ENCODE peak calls at places on chromosomes 4 and X, in four cellular contexts. P, N, H and M are unnamed samples. For H3K36me3, H3K9me3 and H3K4me1, the result is how much of the 10 kb centered on the place peaks cover.

GRCh38 chr4:155676430-155676825 is 9.8 kb downstream of the GUCY1A1 start:
- DNase-seq in N (no peak), P (no peak), H (no peak), M (no peak)

GRCh38 chr4:73341454-73341853 is 62.6 kb upstream of the ALB start:
- DNase-seq in N (peak), P (no peak), H (no peak), M (peak)

GRCh38 chrX:84144281-84144680 is 43.7 kb downstream of the RPS6KA6 start:
- DNase-seq in N (no peak), P (no peak), H (no peak), M (no peak)

GRCh38 chr4:122606364-122607043 is 14.4 kb downstream of the IL21 start:
- DNase-seq in P (no peak), N (no peak), H (no peak), M (no peak)

GRCh38 chr4:36269116-36269515 is 12.3 kb upstream of the DTHD1 start:
- DNase-seq in P (no peak), H (no peak), N (no peak), M (no peak)

GRCh38 chrX:41661366-41662095 is 27.2 kb upstream of the GPR34 start:
- DNase-seq in P (no peak), N (no peak), H (no peak), M (no peak)

GRCh38 chr4:17934286-17934685 is 87.3 kb downstream of the LCORL start:
- DNase-seq in N (no peak), H (no peak), P (no peak), M (no peak)

GRCh38 chr4:6591781-6592180 is 16.8 kb downstream of the MAN2B2 start:
- DNase-seq in P (no peak), N (no peak), H (no peak), M (no peak)

GRCh38 chr4:123939621-123940020 is 543.0 kb downstream of the SPRY1 start:
- DNase-seq in N (peak), P (no peak), H (no peak), M (no peak)

GRCh38 chrX:145729635-145730034 is 88.0 kb upstream of the SLITRK2 start:
- DNase-seq in H (no peak), P (no peak), N (no peak), M (no peak)

GRCh38 chrX:151715735-151716134 is at the start of gene FATE1:
- DNase-seq in H (no peak), N (no peak), P (no peak), M (no peak)

GRCh38 chrX:143240658-143241057 is 214.9 kb downstream of the SPANXN4 start:
- DNase-seq in P (no peak), H (no peak), N (no peak), M (no peak)

GRCh38 chr4:177287298-177287697 is 22.4 kb upstream of the NEIL3 start:
- DNase-seq in H (no peak), N (no peak), P (no peak), M (no peak)

GRCh38 chr4:40480291-40480690 is 145.2 kb downstream of the CHRNA9 start:
- DNase-seq in N (no peak), H (no peak), P (no peak), M (no peak)

GRCh38 chr4:158875455-158875854 is 106.6 kb downstream of the FNIP2 start:
- DNase-seq in P (no peak), N (no peak), H (no peak), M (no peak)

GRCh38 chrX:118727686-118728339 is 407 bp downstream of the IL13RA1 start:
- DNase-seq in P (no peak), H (no peak), N (peak), M (peak)

GRCh38 chrX:112846114-112846513 is 5.5 kb upstream of the AMOT start:
- DNase-seq in N (peak), H (no peak), P (no peak), M (no peak)

GRCh38 chr4:104677122-104677521 is 182.4 kb upstream of the CXXC4 start:
- DNase-seq in P (no peak), H (no peak), N (peak), M (no peak)

GRCh38 chrX:139448996-139449395 is 81.5 kb upstream of the F9 start:
- DNase-seq in N (no peak), H (no peak), P (no peak), M (no peak)

GRCh38 chr4:152847376-152847775 is 67.6 kb downstream of the ARFIP1 start:
- DNase-seq in P (no peak), H (no peak), N (no peak), M (no peak)

GRCh38 chr4:180852743-180853142 is 1390.5 kb upstream of the TENM3 start:
- DNase-seq in H (no peak), N (no peak), P (no peak), M (no peak)

GRCh38 chr4:139920552-139920951 is 233.4 kb downstream of the MAML3 start:
- DNase-seq in N (no peak), H (no peak), P (no peak), M (no peak)

GRCh38 chrX:40964633-40965586 is 120.3 kb upstream of the USP9X start:
- DNase-seq in N (no peak), H (no peak), P (no peak), M (no peak)

GRCh38 chr4:3871181-3871852 is 105.1 kb downstream of the ADRA2C start:
- DNase-seq in P (no peak), H (no peak), N (peak), M (peak)

GRCh38 chr4:108940086-108941033 is 177.5 kb upstream of the ETNPPL start:
- DNase-seq in H (no peak), N (no peak), P (no peak), M (no peak)

GRCh38 chr4:75907956-75908355 is 5.7 kb upstream of the PPEF2 start:
- DNase-seq in N (no peak), H (no peak), P (no peak), M (no peak)

GRCh38 chr4:86036729-86037128 is 323.1 kb downstream of the MAPK10 start:
- DNase-seq in N (no peak), P (no peak), H (no peak), M (no peak)

GRCh38 chr4:183252959-183253358 is 67.1 kb downstream of the CLDN22 start:
- DNase-seq in H (no peak), N (no peak), P (no peak), M (no peak)

GRCh38 chrX:144715356-144715755 is 531.9 kb upstream of the SPANXN1 start:
- DNase-seq in N (no peak), H (no peak), P (no peak), M (no peak)

GRCh38 chrX:13418126-13419091 is 98.6 kb upstream of the ATXN3L start:
- DNase-seq in H (no peak), N (no peak), P (no peak), M (no peak)

GRCh38 chrX:50202539-50202938 is 1.7 kb upstream of the AKAP4 start:
- DNase-seq in H (no peak), P (no peak), N (no peak), M (no peak)

GRCh38 chr4:165805406-165805805 is 67.6 kb upstream of the TLL1 start:
- DNase-seq in P (no peak), H (no peak), N (no peak), M (no peak)

GRCh38 chr4:57254727-57255126 is 144.5 kb upstream of the IGFBP7 start:
- DNase-seq in N (no peak), H (no peak), P (no peak), M (no peak)

GRCh38 chrX:13487731-13488505 is 81.5 kb upstream of the EGFL6 start:
- DNase-seq in P (peak), N (peak), H (no peak), M (peak)

GRCh38 chr4:174401471-174402130 is 117.9 kb downstream of the CEP44 start:
- DNase-seq in P (no peak), N (no peak), H (no peak), M (peak)

GRCh38 chrX:19064175-19064574 is 58.1 kb downstream of the ADGRG2 start:
- DNase-seq in P (no peak), N (no peak), H (no peak), M (peak)

GRCh38 chrX:153875391-153876111 is 10.4 kb downstream of the L1CAM start:
- DNase-seq in H (no peak), N (peak), P (peak), M (peak)

DNA sequence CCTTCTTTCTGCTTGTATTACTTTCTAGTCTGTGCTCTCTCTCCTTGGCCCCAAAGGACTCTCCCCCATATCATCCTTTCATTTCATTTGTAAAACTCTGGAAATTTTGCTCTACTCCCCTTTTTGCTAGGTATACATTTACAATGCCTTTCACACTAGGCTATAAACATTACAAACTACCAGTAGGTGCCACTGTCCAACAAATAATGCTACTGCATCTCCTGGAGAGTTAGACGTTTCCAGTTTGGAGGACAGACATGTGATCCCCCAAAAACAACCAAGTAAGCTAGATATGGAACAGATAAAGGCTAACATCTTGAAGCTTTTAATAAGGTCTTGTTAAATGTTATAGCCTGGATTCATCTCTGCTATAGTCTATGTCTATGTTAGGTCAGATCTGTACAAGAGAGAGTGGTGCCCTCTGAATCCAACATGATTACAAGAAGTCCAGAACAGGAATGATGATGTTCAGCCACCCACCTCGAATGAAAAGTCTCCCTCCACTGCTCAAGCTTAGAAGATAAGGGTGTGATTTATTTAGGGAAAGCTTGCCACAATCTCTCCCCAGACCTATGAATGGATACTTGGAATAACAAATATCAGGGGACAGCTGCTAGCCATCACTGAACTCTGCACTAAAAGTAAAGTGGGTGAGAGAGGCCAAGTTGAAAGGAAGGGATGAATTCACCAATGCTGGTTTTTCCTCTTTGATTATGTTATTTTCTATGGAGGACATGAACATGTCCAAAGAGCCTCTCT is 14.3 kb downstream of the CBR4 start:
- DNase-seq in H (no peak), P (no peak), N (no peak), M (no peak)
- H3K36me3 ChIP-seq in H (under half), P (under half), N (under half), M (under half)

GRCh38 chr4:88280228-88280795 is 4.0 kb downstream of the PPM1K start:
- DNase-seq in H (no peak), N (no peak), P (no peak), M (no peak)

GRCh38 chr4:88276952-88277710 is 7.2 kb downstream of the PPM1K start:
- DNase-seq in N (no peak), P (no peak), H (no peak), M (peak)

GRCh38 chr4:88277711-88278025 is 6.7 kb downstream of the PPM1K start:
- DNase-seq in H (no peak), P (no peak), N (no peak), M (no peak)

GRCh38 chr4:88275516-88275915 is 8.8 kb downstream of the PPM1K start:
- DNase-seq in N (no peak), H (no peak), P (no peak), M (no peak)

GRCh38 chr4:88275949-88276515 is 8.3 kb downstream of the PPM1K start:
- DNase-seq in P (no peak), H (no peak), N (no peak), M (no peak)
- H3K9me3 ChIP-seq in P (under half), H (under half), N (under half), M (under half)

GRCh38 chr4:147246096-147246495 is 234.8 kb upstream of the EDNRA start:
- DNase-seq in N (no peak), P (no peak), H (no peak), M (no peak)
- H3K4me1 ChIP-seq in N (under half), P (under half), H (under half), M (under half)

DNA sequence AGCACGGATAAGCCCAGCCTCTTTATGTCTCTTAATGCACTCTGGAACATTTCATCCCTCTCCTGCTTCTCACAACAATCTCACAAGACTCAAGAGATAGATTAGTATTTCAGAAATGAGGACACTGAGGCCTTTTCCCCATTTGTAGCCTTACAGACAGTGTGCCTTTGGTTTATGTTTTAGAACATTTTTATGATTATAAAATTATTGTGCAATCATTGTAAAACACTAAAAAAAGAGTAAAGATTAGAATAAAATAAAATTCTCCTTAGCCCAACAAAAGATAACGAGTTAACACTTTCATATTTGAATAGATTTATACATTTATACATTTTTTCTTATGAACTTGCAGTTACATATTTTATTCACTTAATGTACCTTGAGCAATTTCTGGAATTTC is 748.7 kb downstream of the TRIML1 start:
- DNase-seq in N (no peak), P (no peak), H (no peak), M (no peak)
- H3K36me3 ChIP-seq in N (under half), P (under half), H (under half), M (under half)

GRCh38 chrX:117096528-117096927 is 633.8 kb upstream of the CT83 start:
- DNase-seq in P (no peak), H (no peak), N (no peak), M (no peak)
- H3K9me3 ChIP-seq in P (under half), H (under half), N (under half), M (under half)

DNA sequence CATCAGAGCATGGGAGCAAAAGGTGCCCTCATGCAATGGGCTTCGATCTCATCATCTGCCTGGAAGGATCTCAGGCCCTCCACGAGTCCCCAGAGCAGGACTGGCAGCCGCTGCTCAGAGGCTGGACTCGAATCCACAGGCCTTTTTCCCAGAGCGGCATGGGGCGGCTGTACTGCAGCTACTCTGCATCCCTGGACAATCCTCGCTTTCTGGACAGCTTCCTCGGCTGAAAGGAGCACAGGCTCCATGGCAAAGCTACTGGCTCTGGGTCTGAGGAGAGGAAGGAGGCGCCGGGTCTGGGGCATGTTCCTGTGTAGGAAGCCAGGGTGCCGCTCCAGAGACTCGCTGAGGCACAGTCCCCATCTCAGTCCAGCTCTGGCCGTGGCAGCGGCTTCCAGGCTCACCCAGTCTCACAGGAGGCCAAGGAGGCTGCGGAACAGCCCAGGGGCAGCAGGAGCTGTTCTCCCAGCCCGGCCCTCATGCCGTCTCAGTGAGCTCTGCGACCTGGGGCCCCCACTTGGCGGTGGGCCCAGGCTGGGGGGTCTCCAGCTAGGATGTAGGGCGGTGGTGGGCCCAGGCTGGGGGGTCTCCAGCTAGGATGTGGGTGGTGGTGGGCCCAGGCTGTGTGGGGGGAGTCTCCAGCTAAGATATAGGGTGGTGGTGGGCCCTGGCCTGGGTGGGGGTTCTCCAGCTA is 2.7 kb upstream of the SPON2 start:
- DNase-seq in H (no peak), N (peak), P (no peak), M (no peak)
- H3K4me1 ChIP-seq in H (under half), N (under half), P (under half), M (under half)

DNA sequence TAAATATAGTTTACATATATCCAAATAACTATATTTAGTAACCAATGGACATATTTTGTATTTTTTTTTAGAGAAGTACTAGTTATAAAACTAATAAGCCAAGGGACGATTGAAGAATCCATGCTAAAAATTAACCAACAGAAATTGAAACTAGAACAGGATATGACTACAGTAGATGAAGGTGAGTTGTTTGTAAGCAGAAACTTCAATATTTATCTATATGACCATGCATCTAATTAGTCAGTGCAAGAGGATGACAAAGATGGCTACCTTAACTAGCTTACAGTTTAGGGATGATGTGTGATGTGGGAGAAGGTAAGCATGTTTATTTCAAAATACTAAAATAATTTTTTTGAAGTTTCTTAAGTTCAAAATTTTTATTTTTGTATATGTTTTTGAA is 57.7 kb downstream of the HPGDS start:
- DNase-seq in N (no peak), P (no peak), H (no peak), M (no peak)
- H3K36me3 ChIP-seq in N (under half), P (under half), H (under half), M (under half)

DNA sequence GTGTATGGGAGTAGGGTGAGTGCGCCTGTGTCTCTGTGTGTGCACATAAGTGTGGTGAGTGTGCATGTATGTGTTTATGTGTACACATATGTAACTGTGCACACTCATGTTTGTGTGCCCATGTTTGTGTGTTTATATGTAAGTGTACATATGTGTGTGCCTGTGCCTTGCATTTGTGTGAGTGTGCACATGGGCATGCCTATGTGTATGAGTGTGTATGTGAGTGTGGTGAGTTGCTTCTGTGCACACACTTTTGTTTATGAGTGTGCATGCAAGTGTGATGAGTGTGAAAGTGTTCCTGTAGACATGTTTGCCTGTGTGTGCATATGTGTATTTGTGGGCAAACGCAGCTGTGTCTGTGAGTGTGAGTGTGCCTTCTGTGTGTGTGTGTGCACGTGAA is 7.2 kb downstream of the IL9R start:
- DNase-seq in H (no peak), P (no peak), N (no peak), M (no peak)
- H3K9me3 ChIP-seq in H (under half), P (under half), N (under half), M (under half)

GRCh38 chr4:61520688-61521160 is 320.6 kb downstream of the ADGRL3 start:
- DNase-seq in P (no peak), N (no peak), H (no peak), M (no peak)
- H3K4me1 ChIP-seq in P (under half), N (under half), H (under half), M (under half)

DNA sequence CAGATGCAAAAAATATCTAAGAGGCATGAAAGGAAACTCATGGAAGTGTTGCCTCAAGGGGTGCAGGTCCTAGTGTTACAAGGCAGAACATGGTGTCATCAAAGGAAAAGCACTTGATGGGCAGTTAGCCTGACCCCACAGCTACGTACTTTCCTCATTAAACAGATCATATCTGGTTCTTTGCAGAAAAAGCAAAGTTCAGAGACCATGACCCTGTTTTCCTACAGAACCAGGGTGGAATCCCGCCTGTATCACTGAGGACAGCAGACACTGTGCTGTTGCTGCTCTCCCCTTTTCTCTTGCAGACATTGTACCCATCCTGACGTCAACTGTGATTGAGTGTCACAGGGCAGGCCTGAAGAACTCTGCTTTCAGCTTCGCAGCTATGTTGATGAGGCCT is 91.7 kb downstream of the RFC1 start:
- DNase-seq in N (no peak), P (no peak), H (no peak), M (no peak)
- H3K36me3 ChIP-seq in N (under half), P (under half), H (under half), M (under half)